ENCODE peak calls at places on chromosomes 16 and 17, in eight cellular contexts. Q is K562; D is tibial artery; S is colonic mucosa; C is HAP-1; R is psoas muscle; P is thoracic aorta; E is naive thymus-derived CD4-positive, alpha-beta T cell. K is an unnamed sample. For H3K4me1, the result is how much of the 10 kb centered on the place peaks cover.

GRCh38 chr16:30710971-30711370 is 12.0 kb downstream of the SRCAP start:
- DNase-seq in E (no peak), S (no peak), C (no peak), Q (no peak), R (no peak), D (no peak), P (no peak), K (no peak)

GRCh38 chr16:55502801-55503366 is 6.0 kb upstream of the LPCAT2 start:
- DNase-seq in P (no peak), R (peak), D (peak), C (peak), E (no peak), S (peak), Q (peak), K (peak)

GRCh38 chr17:16007439-16007838 is 7.8 kb downstream of the TTC19 start:
- DNase-seq in C (no peak), E (no peak), Q (no peak), P (no peak), D (no peak), R (no peak), S (no peak), K (no peak)

GRCh38 chr16:55835578-55835977 is 2.7 kb upstream of the CES1 start:
- DNase-seq in E (no peak), C (no peak), R (peak), P (no peak), D (peak), S (peak), Q (no peak), K (no peak)

GRCh38 chr16:83970430-83970815 is 2.4 kb downstream of the NECAB2 start:
- DNase-seq in S (no peak), Q (no peak), C (no peak), P (no peak), E (no peak), D (no peak), R (no peak), K (no peak)

GRCh38 chr17:42311240-42312034 is 23.1 kb downstream of the STAT5A start:
- DNase-seq in D (peak), S (peak), P (peak), Q (peak), C (no peak), R (peak), E (no peak), K (peak)

GRCh38 chr17:79797492-79798295 is 817 bp upstream of the CBX8 start:
- DNase-seq in E (no peak), P (no peak), R (peak), C (peak), D (no peak), S (no peak), Q (peak), K (peak)

GRCh38 chr17:50133028-50133768 is 3.2 kb upstream of the SAMD14 start:
- DNase-seq in C (no peak), R (peak), Q (no peak), S (no peak), E (no peak), P (no peak), D (peak), K (no peak)

GRCh38 chr17:15981646-15982580 is 17.6 kb downstream of the ZSWIM7 start:
- DNase-seq in C (no peak), S (no peak), P (no peak), R (no peak), Q (peak), D (no peak), E (no peak), K (no peak)

GRCh38 chr17:7572338-7572587 is 7.2 kb upstream of the CD68 start:
- DNase-seq in R (no peak), P (no peak), C (no peak), Q (no peak), E (no peak), S (no peak), D (no peak), K (no peak)

GRCh38 chr17:50285941-50286340 is 11.7 kb downstream of the TMEM92 start:
- DNase-seq in S (no peak), P (no peak), R (no peak), D (no peak), Q (no peak), C (no peak), E (no peak), K (no peak)

GRCh38 chr17:72772331-72772821 is 320.1 kb downstream of the SLC39A11 start:
- DNase-seq in Q (no peak), S (no peak), C (no peak), R (no peak), E (no peak), D (no peak), P (no peak), K (no peak)

GRCh38 chr16:87248704-87249103 is 68.5 kb downstream of the C16orf95 start:
- DNase-seq in P (no peak), Q (no peak), D (no peak), R (no peak), C (no peak), S (no peak), E (no peak), K (no peak)

GRCh38 chr16:14095883-14096551 is 24.9 kb downstream of the MRTFB start:
- DNase-seq in E (no peak), D (no peak), Q (no peak), S (no peak), R (no peak), C (no peak), P (no peak), K (peak)

GRCh38 chr17:18156976-18157280 is 26.7 kb upstream of the ALKBH5 start:
- DNase-seq in C (no peak), R (no peak), D (no peak), E (no peak), P (no peak), Q (no peak), S (no peak), K (no peak)

GRCh38 chr16:66592814-66593213 is 11.7 kb upstream of the CMTM3 start:
- DNase-seq in Q (no peak), S (no peak), C (no peak), P (no peak), R (no peak), E (no peak), D (no peak), K (no peak)

GRCh38 chr16:4212207-4212933 is 29.5 kb downstream of the SRL start:
- DNase-seq in C (no peak), E (no peak), Q (no peak), R (peak), P (peak), D (peak), S (no peak), K (no peak)

GRCh38 chr16:89720859-89721643 is at the start of the genes VPS9D1 and ZNF276:
- DNase-seq in R (peak), P (no peak), S (peak), D (peak), C (peak), Q (peak), E (peak), K (peak)

GRCh38 chr16:68079616-68080344 is 5.4 kb upstream of the NFATC3 start:
- DNase-seq in Q (peak), E (peak), P (no peak), C (no peak), S (peak), D (peak), R (peak), K (no peak)

GRCh38 chr17:41519501-41520224 is 973 bp upstream of the KRT15 start:
- DNase-seq in E (no peak), D (no peak), R (no peak), C (no peak), Q (peak), S (no peak), P (no peak), K (peak)

GRCh38 chr17:36980281-36980761 is 31.6 kb downstream of the AATF start:
- DNase-seq in D (no peak), Q (no peak), E (no peak), C (no peak), R (no peak), S (no peak), P (no peak), K (no peak)

GRCh38 chr17:61200349-61200735 is 199.3 kb upstream of the TBX2 start:
- DNase-seq in Q (no peak), S (no peak), E (no peak), R (no peak), C (no peak), P (no peak), D (no peak), K (no peak)

GRCh38 chr16:64240586-64240985 is 881.3 kb downstream of the CDH11 start:
- DNase-seq in P (no peak), C (no peak), R (no peak), E (no peak), S (no peak), Q (no peak), D (no peak), K (no peak)

GRCh38 chr16:57624044-57624688 is 4.3 kb upstream of the ADGRG1 start:
- DNase-seq in R (no peak), D (no peak), E (no peak), S (no peak), C (no peak), Q (no peak), P (no peak), K (peak)

GRCh38 chr17:21036361-21036881 is 6.4 kb downstream of the USP22 start:
- DNase-seq in C (no peak), S (no peak), Q (no peak), D (no peak), P (no peak), R (no peak), E (no peak), K (no peak)

GRCh38 chr17:40615295-40615988 is 32.2 kb downstream of the SMARCE1 start:
- DNase-seq in Q (peak), E (peak), P (no peak), D (no peak), S (peak), R (no peak), C (peak), K (peak)

GRCh38 chr17:51046527-51047384 is 73.9 kb downstream of the SPAG9 start:
- DNase-seq in C (peak), P (no peak), Q (no peak), E (no peak), S (peak), R (peak), D (no peak), K (no peak)

DNA sequence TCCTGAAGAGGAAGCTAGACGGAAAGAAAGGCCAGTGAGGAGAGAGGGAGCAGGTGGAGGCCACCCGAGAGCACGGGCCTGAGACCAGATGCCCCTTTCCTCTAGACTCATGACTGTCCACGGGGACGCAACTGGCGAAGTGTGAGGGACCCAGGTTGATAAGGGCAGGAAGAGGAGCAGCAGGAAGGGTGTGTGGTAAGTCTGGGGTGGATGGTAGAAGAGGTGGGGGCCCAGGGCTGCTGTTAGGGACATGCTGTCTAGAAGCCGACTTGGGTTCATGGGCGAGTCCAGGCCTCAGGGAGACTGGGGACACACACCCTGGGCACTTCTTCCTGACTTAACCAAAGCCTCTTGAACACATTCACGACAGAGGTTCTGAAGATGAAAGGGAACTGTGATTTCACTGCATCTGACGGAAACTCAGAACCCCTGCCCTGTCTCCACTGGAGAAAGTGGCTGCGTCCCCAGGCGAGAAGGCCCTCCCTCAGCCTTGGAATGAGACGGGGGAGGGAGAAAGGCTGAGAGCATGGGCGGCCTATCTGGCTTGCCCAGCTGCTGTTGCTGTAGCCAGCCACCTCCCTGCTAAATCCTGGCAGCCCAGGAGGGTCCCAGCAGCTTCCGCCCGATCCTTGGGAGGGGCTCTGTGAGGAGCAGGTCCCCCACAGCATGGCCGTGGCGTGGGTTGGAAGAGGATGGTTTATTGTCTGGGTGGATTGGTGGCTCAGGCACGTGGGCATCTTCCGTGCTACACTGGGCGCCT is 6.0 kb downstream of the HIC1 start:
- DNase-seq in D (no peak), P (no peak), Q (no peak), C (no peak), S (no peak), E (no peak), R (peak), K (no peak)
- H3K4me1 ChIP-seq in D (under half), P (under half), Q (under half), C (under half), S (under half), E (under half), R (under half), K (under half)

GRCh38 chr16:2195316-2196161 is 866 bp downstream of the CASKIN1 start:
- DNase-seq in R (no peak), C (no peak), D (no peak), S (no peak), E (no peak), Q (no peak), P (no peak), K (no peak)
- H3K4me3 ChIP-seq in R (peak), C (peak), D (peak), S (peak), E (no peak), Q (peak), P (peak), K (peak)

GRCh38 chr17:4509923-4510614 is 11.4 kb downstream of the SPNS2 start:
- DNase-seq in S (no peak), E (no peak), C (no peak), R (peak), D (peak), Q (no peak), P (peak), K (no peak)
- H3K4me1 ChIP-seq in S (under half), E (under half), C (under half), R (under half), D (under half), Q (under half), P (under half), K (under half)

DNA sequence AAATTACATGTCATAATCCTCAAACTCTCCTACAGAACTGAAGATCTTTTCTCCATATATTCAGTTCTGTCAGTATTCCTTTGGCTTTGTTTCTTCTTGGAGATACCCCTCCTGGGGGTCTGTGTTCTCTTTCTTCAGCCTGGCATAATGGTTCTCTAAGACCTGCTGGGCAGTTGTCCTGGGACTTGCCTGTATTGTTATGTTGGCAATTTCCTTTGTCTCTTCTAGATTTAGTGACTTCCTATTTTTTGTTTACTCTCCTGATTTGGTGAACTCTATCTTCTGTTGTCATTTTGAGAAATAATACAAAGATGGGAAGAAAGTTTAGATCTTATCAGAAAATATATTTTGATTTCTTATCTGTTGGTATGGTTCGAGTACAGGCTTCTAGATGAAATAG is 127.8 kb downstream of the GOSR1 start:
- DNase-seq in R (no peak), S (no peak), C (no peak), P (no peak), D (no peak), Q (no peak), E (no peak), K (no peak)
- H3K4me3 ChIP-seq in R (no peak), S (no peak), C (no peak), P (no peak), D (no peak), Q (no peak), E (no peak), K (no peak)

GRCh38 chr17:75875182-75875939 is 3.0 kb downstream of the TRIM47 start:
- DNase-seq in Q (no peak), P (no peak), R (no peak), S (peak), C (no peak), E (no peak), D (no peak), K (peak)

GRCh38 chr17:75874323-75875181 is 3.8 kb downstream of the TRIM47 start:
- DNase-seq in C (no peak), D (no peak), P (no peak), S (no peak), R (no peak), E (no peak), Q (no peak), K (no peak)

GRCh38 chr17:75875940-75876189 is 2.5 kb downstream of the TRIM47 start:
- DNase-seq in C (no peak), D (peak), Q (no peak), R (no peak), S (no peak), P (no peak), E (no peak), K (peak)

GRCh38 chr17:75872434-75873351 is 5.7 kb downstream of the TRIM47 start:
- DNase-seq in C (peak), E (peak), S (peak), Q (peak), R (peak), P (no peak), D (peak), K (peak)

GRCh38 chr17:75873587-75874322 is 4.6 kb downstream of the TRIM47 start:
- DNase-seq in S (no peak), P (no peak), C (no peak), E (no peak), Q (no peak), R (no peak), D (peak), K (no peak)
- H3K4me1 ChIP-seq in S (under half), P (half or more), C (under half), E (under half), Q (under half), R (under half), D (half or more), K (under half)

GRCh38 chr16:3188925-3189825 is 1.2 kb downstream of the OR1F1 start:
- DNase-seq in E (no peak), D (no peak), S (peak), Q (peak), C (peak), R (no peak), P (no peak), K (no peak)
- H3K4me3 ChIP-seq in E (peak), D (peak), S (peak), Q (peak), C (peak), R (peak), P (peak), K (no peak)

GRCh38 chr17:77891602-77892001 is 66.9 kb upstream of the TNRC6C start:
- DNase-seq in E (no peak), S (no peak), C (no peak), D (peak), P (no peak), Q (no peak), R (no peak), K (no peak)

GRCh38 chr17:77889135-77889505 is 69.4 kb upstream of the TNRC6C start:
- DNase-seq in P (no peak), C (no peak), D (peak), S (no peak), Q (no peak), E (no peak), R (no peak), K (no peak)

GRCh38 chr17:77890771-77891170 is 67.7 kb upstream of the TNRC6C start:
- DNase-seq in R (no peak), Q (no peak), S (no peak), P (no peak), D (no peak), E (no peak), C (no peak), K (no peak)

GRCh38 chr17:77888242-77889134 is 70.0 kb upstream of the TNRC6C start:
- DNase-seq in P (no peak), Q (no peak), D (peak), R (no peak), S (no peak), E (no peak), C (no peak), K (no peak)

GRCh38 chr17:77889866-77890760 is 68.4 kb upstream of the TNRC6C start:
- DNase-seq in C (no peak), E (no peak), R (no peak), S (no peak), P (no peak), Q (no peak), D (no peak), K (no peak)
- H3K4me1 ChIP-seq in C (under half), E (under half), R (under half), S (under half), P (under half), Q (under half), D (under half), K (under half)

GRCh38 chr16:11495066-11495407 is 91.7 kb downstream of the LITAF start:
- DNase-seq in R (no peak), C (no peak), Q (no peak), P (no peak), E (no peak), D (no peak), S (no peak), K (no peak)

GRCh38 chr16:11494029-11494428 is 92.7 kb downstream of the LITAF start:
- DNase-seq in C (no peak), E (peak), P (no peak), Q (peak), S (no peak), R (no peak), D (no peak), K (no peak)

GRCh38 chr16:11494433-11494832 is 92.3 kb downstream of the LITAF start:
- DNase-seq in R (no peak), C (no peak), Q (no peak), S (no peak), D (no peak), P (no peak), E (no peak), K (no peak)

GRCh38 chr16:11492808-11493530 is 93.8 kb downstream of the LITAF start:
- DNase-seq in C (no peak), P (no peak), E (no peak), S (no peak), D (no peak), Q (no peak), R (no peak), K (no peak)

GRCh38 chr16:11493531-11493929 is 93.2 kb downstream of the LITAF start:
- DNase-seq in D (no peak), R (no peak), C (no peak), Q (peak), E (no peak), S (no peak), P (no peak), K (no peak)
- H3K4me3 ChIP-seq in D (no peak), R (no peak), C (no peak), Q (peak), E (no peak), S (no peak), P (no peak), K (no peak)